ENCODE peak calls at places on chromosomes 1 and 21, in seven cellular contexts. V, I, Z, M, B, A and C are unnamed samples.

GRCh38 chr1:68104155-68104554 is 53.7 kb upstream of the DIRAS3 start:
- DNase-seq in Z (no peak), A (no peak), B (no peak), V (no peak), M (no peak), I (no peak), C (no peak)

GRCh38 chr1:218034464-218034863 is 250.6 kb upstream of the RRP15 start:
- DNase-seq in Z (no peak), V (no peak), A (peak), M (no peak), B (peak), I (no peak), C (no peak)

GRCh38 chr1:203202431-203203245 is 16.1 kb upstream of the CHI3L1 start:
- DNase-seq in V (peak), I (no peak), Z (peak), M (peak), A (no peak), B (no peak), C (peak)

GRCh38 chr1:226723640-226724532 is 15.2 kb downstream of the ITPKB start:
- DNase-seq in M (no peak), B (peak), A (peak), V (peak), I (no peak), Z (no peak), C (no peak)

GRCh38 chr1:168485048-168485447 is 58.7 kb downstream of the XCL2 start:
- DNase-seq in Z (no peak), V (peak), A (no peak), I (no peak), M (peak), B (no peak), C (no peak)

GRCh38 chr1:6127587-6128163 is 52.4 kb downstream of the CHD5 start:
- DNase-seq in A (peak), Z (peak), I (peak), M (peak), V (peak), B (peak), C (peak)

GRCh38 chr1:66996018-66996682 is 57.8 kb downstream of the SLC35D1 start:
- DNase-seq in B (peak), M (peak), V (peak), Z (peak), I (peak), A (peak), C (no peak)

GRCh38 chr1:184649500-184649899 is 105.2 kb downstream of the EDEM3 start:
- DNase-seq in I (no peak), M (no peak), V (peak), A (no peak), Z (no peak), B (no peak), C (no peak)

GRCh38 chr1:17437260-17438175 is 2.0 kb downstream of the RCC2 start:
- DNase-seq in I (peak), V (no peak), A (peak), Z (no peak), M (no peak), B (peak), C (peak)

GRCh38 chr1:201737350-201738060 is 91.5 kb upstream of the IPO9 start:
- DNase-seq in V (peak), Z (no peak), I (peak), M (no peak), A (no peak), B (peak), C (peak)

GRCh38 chr1:23745515-23745914 is 2.2 kb downstream of the ELOA start:
- DNase-seq in A (no peak), B (peak), Z (no peak), V (peak), I (no peak), M (no peak), C (no peak)

GRCh38 chr1:27284425-27285287 is 37.3 kb upstream of the TMEM222 start:
- DNase-seq in A (peak), B (peak), M (peak), V (peak), Z (peak), I (peak), C (peak)

GRCh38 chr21:28684351-28684750 is 308.3 kb downstream of the LTN1 start:
- DNase-seq in A (no peak), M (no peak), B (no peak), Z (no peak), V (no peak), I (no peak), C (no peak)

GRCh38 chr21:34130598-34130985 is 57.2 kb downstream of the MRPS6 start:
- DNase-seq in I (no peak), V (no peak), A (no peak), Z (no peak), B (no peak), M (no peak), C (no peak)

GRCh38 chr1:79899914-79900313 is 893.4 kb upstream of the ADGRL4 start:
- DNase-seq in A (no peak), I (no peak), V (peak), Z (no peak), B (no peak), M (no peak), C (no peak)

GRCh38 chr1:59128239-59128736 is 168.6 kb upstream of the FGGY start:
- DNase-seq in Z (no peak), V (no peak), B (no peak), I (no peak), M (no peak), A (no peak), C (no peak)

GRCh38 chr1:145978860-145979745 is 14.6 kb downstream of the POLR3GL start:
- DNase-seq in V (peak), A (peak), B (peak), Z (peak), I (peak), M (peak), C (peak)

GRCh38 chr21:38349111-38349746 is 92.4 kb downstream of the KCNJ15 start:
- DNase-seq in Z (peak), M (no peak), V (no peak), I (no peak), A (no peak), B (no peak), C (no peak)

GRCh38 chr1:3196577-3197245 is 127.7 kb downstream of the PRDM16 start:
- DNase-seq in A (no peak), M (no peak), Z (no peak), V (no peak), I (no peak), B (no peak), C (no peak)

GRCh38 chr1:198267921-198268320 is 111.1 kb downstream of the NEK7 start:
- DNase-seq in Z (no peak), I (no peak), M (no peak), A (no peak), V (peak), B (no peak), C (no peak)

GRCh38 chr1:117169871-117170596 is 40.7 kb downstream of the VTCN1 start:
- DNase-seq in M (no peak), V (no peak), A (no peak), Z (no peak), B (no peak), I (no peak), C (no peak)

GRCh38 chr1:228344631-228345072 is 62.0 kb downstream of the TRIM11 start:
- DNase-seq in A (peak), Z (no peak), V (no peak), B (no peak), M (peak), I (no peak), C (peak)

GRCh38 chr1:174217787-174218574 is 58.7 kb downstream of the RABGAP1L start:
- DNase-seq in M (no peak), Z (no peak), A (no peak), B (peak), I (no peak), V (peak), C (no peak)

GRCh38 chr1:11697893-11698210 is 6.3 kb downstream of the DRAXIN start:
- DNase-seq in B (no peak), Z (no peak), V (no peak), M (no peak), I (no peak), A (no peak), C (no peak)